ENCODE peak calls at places on chromosomes 7 and 10, in five cellular contexts. T is esophagus squamous epithelium, L is tibial nerve, J is mammary epithelial cell, A is cardiac muscle cell. B is an unnamed sample.

GRCh38 chr10:19549503-19549902 is 266.7 kb upstream of the PLXDC2 start:
- DNase-seq in J (peak; percentile 2), T (no peak), L (no peak), A (no peak), B (no peak)

GRCh38 chr10:36148207-36148606 is 506.1 kb upstream of the FZD8 start:
- DNase-seq in L (no peak), T (no peak), J (peak; percentile 17), A (no peak), B (no peak)

GRCh38 chr7:8251195-8251594 is 10.8 kb downstream of the ICA1 start:
- DNase-seq in T (no peak), J (no peak), L (no peak), A (no peak), B (no peak)

GRCh38 chr7:111647881-111648280 is 85.6 kb upstream of the IMMP2L start:
- DNase-seq in T (no peak), A (no peak), L (no peak), J (no peak), B (no peak)

GRCh38 chr10:114259825-114260224 is 20.8 kb downstream of the VWA2 start:
- DNase-seq in L (peak; percentile 36), A (no peak), J (no peak), T (no peak), B (no peak)

GRCh38 chr7:155414508-155414907 is 43.4 kb upstream of the EN2 start:
- DNase-seq in L (no peak), A (no peak), J (no peak), T (no peak), B (no peak)

GRCh38 chr7:100577103-100577502 is 3.4 kb upstream of the SAP25 start:
- DNase-seq in J (no peak), T (no peak), A (no peak), L (no peak), B (no peak)

GRCh38 chr10:71568896-71569492 is 150.6 kb downstream of the C10orf105 start:
- DNase-seq in A (no peak), T (no peak), J (no peak), L (no peak), B (no peak)

GRCh38 chr7:2105280-2105679 is 127.5 kb downstream of the MAD1L1 start:
- DNase-seq in A (no peak), L (no peak), T (no peak), J (no peak), B (no peak)

GRCh38 chr7:79523426-79523825 is 70.0 kb upstream of the MAGI2 start:
- DNase-seq in J (no peak), L (no peak), T (no peak), A (no peak), B (no peak)

DNA sequence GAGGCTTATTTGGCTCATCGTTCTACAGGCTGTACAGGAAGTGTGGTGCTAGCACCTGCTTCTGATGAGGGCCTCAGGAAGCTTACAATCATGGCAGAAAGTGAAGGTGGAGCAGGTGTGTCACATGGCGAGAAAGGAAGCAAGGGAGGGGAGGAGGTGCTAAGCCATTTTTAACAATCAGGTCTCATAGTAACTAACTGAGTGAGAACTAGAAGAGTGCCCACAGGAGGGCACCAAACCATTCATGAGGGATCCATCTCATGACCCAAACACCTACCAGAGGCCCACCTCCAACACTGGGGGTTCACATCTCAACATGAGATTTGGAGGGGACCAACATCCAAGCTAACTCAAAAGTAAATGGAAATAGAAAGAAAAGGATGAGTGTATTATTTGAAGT is 78.1 kb downstream of the CXCL12 start:
- DNase-seq in A (peak; percentile 37), J (no peak), T (no peak), L (no peak), B (peak; percentile 21)
- TF ChIP-seq CTCF in A (peak; percentile 20), J (no peak), T (no peak), L (no peak), B (no peak)

DNA sequence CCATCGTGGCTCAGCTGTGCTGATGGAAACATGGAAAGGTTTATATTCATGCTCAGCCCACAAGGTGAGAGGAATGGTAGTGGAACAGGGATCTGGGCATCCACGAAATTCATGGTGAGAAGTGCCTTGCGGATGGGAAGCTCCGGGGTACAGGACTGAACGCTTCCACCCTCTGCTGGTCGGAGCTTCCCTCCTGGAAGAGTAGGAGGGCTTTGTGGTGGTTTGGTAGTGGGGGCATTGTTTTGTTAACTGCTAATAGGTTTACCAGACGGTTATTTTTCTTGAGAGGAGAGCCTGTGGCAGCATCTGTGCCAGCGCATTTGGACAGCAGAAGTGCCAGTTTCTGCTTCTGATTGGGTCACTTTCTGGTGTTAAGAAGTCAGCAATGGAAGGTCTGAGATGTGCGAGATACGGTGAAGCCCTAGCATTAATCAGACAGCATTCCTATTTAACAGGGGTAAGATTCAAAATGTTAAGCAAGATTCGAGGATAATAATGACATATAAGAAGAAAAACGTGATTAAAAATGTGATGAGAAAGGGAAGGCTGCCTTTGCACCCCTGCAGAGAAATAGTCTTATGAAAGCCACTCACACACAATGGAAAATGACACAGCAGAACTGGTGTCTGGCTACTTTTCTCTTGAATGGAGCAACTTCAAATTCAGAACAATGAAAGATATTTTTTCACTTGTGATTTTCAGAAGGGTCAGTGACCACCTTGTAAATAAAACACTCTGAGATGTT is 17.7 kb downstream of the ABCA13 start:
- DNase-seq in J (peak; percentile 36), T (no peak), L (no peak), A (no peak), B (no peak)
- TF ChIP-seq CTCF in J (no peak), T (no peak), L (no peak), A (no peak), B (no peak)

GRCh38 chr10:91642831-91643692 is 10.2 kb upstream of the PPP1R3C start:
- DNase-seq in T (no peak), A (no peak), L (no peak), J (peak; percentile 53), B (no peak)

GRCh38 chr10:91643700-91644099 is 10.8 kb upstream of the PPP1R3C start:
- DNase-seq in L (no peak), A (no peak), J (peak; percentile 37), T (no peak), B (no peak)
- TF ChIP-seq CTCF in L (no peak), A (peak; percentile 28), J (peak; percentile 53), T (peak; percentile 42), B (no peak)

DNA sequence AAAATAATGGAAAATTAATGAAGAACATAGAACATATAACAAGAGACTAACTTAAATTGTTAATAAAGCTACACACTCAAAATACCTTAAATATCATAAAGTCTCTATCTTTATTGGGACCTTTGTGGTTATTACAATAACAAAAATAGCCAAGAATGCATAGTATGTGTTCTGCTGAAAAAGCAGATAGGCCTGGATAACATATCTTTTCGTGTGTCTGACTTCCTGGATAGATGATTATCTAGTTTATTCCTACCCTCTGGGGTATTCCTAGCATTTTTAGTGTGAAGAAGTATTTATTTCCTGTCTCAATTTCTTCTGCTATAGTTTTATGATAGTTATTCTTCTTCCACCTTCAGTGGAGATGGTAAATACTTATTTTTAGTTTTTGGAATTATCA is 36.5 kb downstream of the CALCR start:
- DNase-seq in L (no peak), T (no peak), A (no peak), J (no peak), B (no peak)
- TF ChIP-seq CTCF in L (no peak), T (no peak), A (no peak), J (no peak), B (no peak)